ENCODE peak calls at places on chromosomes 7 and 10, in eight cellular contexts. E is heart left ventricle, B is heart right ventricle, H is lower lobe of right lung, C is adrenal gland, J is fibroblast of lung, Z is hepatocyte, A is neural progenitor cell. W is an unnamed sample.

GRCh38 chr7:104723001-104723400 is 291.0 kb upstream of the KMT2E start:
- DNase-seq in E (no peak), B (no peak), H (no peak), C (no peak), J (no peak), Z (no peak), A (no peak), W (no peak)

GRCh38 chr10:48330269-48330668 is 23.8 kb downstream of the MAPK8 start:
- DNase-seq in E (no peak), B (no peak), H (no peak), C (no peak), J (peak; percentile 83), Z (no peak), A (no peak), W (no peak)

GRCh38 chr7:106568680-106569499 is 92.1 kb downstream of the CCDC71L start:
- DNase-seq in E (no peak), B (no peak), H (no peak), C (no peak), J (peak; percentile 93), Z (peak; percentile 24), A (no peak), W (no peak)

GRCh38 chr7:157125376-157126223 is 13.1 kb upstream of the UBE3C start:
- DNase-seq in E (no peak), B (no peak), H (no peak), C (peak; percentile 35), J (no peak), Z (no peak), A (no peak), W (no peak)

GRCh38 chr10:122241836-122242235 is 29.3 kb upstream of the BTBD16 start:
- DNase-seq in E (no peak), B (no peak), H (no peak), C (no peak), J (no peak), Z (no peak), A (no peak), W (no peak)

GRCh38 chr7:101428093-101428866 is 65.6 kb downstream of the COL26A1 start:
- DNase-seq in E (no peak), B (no peak), H (no peak), C (no peak), J (no peak), Z (no peak), A (no peak), W (no peak)

GRCh38 chr10:132265878-132266496 is 41.8 kb downstream of the STK32C start:
- DNase-seq in E (no peak), B (no peak), H (peak; percentile 27), C (no peak), J (peak; percentile 5), Z (no peak), A (no peak), W (no peak)

GRCh38 chr7:43535810-43536585 is 46.9 kb upstream of the STK17A start:
- DNase-seq in E (no peak), B (no peak), H (no peak), C (no peak), J (peak; percentile 94), Z (no peak), A (no peak), W (no peak)

GRCh38 chr10:130713731-130714130 is 577.5 kb downstream of the GLRX3 start:
- DNase-seq in E (no peak), B (no peak), H (no peak), C (no peak), J (no peak), Z (no peak), A (no peak), W (no peak)

GRCh38 chr7:77912293-77912692 is 113.7 kb downstream of the PHTF2 start:
- DNase-seq in E (no peak), B (no peak), H (no peak), C (no peak), J (no peak), Z (no peak), A (no peak), W (no peak)

DNA sequence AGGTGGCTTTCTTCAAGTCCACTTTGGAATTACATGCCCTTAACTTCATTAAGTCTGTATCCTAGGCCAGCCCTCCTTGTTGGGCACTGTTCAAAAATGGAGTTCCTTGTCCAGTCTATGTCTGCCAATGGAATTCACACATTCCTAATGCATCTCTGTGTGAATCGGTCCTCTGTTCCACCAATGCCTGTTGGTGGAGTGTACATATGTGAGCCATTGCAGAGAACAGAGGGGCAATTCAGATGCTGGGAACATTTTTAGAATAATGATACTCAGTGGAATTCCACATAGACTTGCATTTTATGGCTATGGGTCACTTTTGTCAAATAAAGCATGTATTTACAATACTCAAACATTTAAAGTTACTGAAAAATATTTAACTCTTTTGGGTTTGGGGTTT is 108.3 kb downstream of the COL28A1 start:
- DNase-seq in E (no peak), B (no peak), H (no peak), C (no peak), J (no peak), Z (no peak), A (no peak), W (no peak)
- H3K27ac ChIP-seq in E (no peak overlapping the region), B (no peak overlapping the region), H (no peak overlapping the region), C (no peak overlapping the region), J (no peak overlapping the region), Z (no peak overlapping the region), A (no peak overlapping the region), W (no peak overlapping the region)

GRCh38 chr10:71819479-71819878 is 31.6 kb downstream of the PSAP start:
- DNase-seq in E (no peak), B (no peak), H (no peak), C (no peak), J (no peak), Z (no peak), A (no peak), W (no peak)
- H3K4me1 ChIP-seq in E (peaks cover 16% of the 10 kb centered on the region), B (peaks cover 29% of the 10 kb centered on the region), H (peaks cover 21% of the 10 kb centered on the region), C (peaks cover 24% of the 10 kb centered on the region), J (no peaks in the 10 kb centered on the region), Z (no peaks in the 10 kb centered on the region), A (no peaks in the 10 kb centered on the region), W (no peaks in the 10 kb centered on the region)

DNA sequence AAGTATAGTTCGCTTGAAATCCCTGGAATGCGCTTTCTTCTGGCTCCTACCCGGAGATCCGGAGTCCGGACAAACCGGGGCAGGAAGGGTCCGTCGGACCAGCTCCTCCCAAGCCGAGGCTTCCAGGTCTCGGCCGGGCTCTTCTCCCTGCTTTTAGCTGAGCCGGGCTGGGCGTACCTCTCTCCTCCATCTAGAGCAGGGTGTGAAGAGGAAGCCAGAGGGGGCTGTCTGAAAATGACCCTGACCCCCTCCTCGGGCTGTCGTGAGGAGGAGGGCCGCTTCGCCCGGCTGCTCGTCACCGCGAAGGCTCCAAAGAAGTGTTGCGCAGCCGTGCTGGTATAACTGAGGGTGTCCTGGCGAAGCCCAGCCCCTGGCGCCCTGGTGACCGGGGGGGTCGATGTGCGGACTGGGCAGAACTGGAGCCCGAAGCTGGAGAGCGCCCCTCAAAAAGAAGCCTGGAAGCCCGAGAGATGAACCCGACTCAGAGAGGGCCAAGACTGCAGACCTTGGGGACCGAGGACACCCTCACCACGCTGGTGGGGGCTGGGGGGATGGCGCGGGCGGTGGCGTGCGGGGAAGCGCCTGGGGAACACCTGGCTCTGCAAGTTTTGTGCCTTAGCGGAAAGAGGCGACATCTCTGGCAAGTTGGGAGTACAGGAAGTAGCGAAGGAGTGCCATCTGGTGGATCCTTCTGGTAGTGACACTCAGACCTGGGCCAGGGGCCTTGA is 5.7 kb downstream of the KAZALD1 start:
- DNase-seq in E (peak; percentile 71), B (peak; percentile 79), H (peak; percentile 75), C (peak; percentile 92), J (peak; percentile 85), Z (peak; percentile 91), A (peak; percentile 88), W (peak; percentile 86)
- H3K27ac ChIP-seq in E (peak overlapping the region; percentile 73), B (peak overlapping the region; percentile 77), H (peak overlapping the region; percentile 76), C (no peak overlapping the region), J (peak overlapping the region; percentile 56), Z (peak overlapping the region; percentile 95), A (no peak overlapping the region), W (peak overlapping the region; percentile 75)

DNA sequence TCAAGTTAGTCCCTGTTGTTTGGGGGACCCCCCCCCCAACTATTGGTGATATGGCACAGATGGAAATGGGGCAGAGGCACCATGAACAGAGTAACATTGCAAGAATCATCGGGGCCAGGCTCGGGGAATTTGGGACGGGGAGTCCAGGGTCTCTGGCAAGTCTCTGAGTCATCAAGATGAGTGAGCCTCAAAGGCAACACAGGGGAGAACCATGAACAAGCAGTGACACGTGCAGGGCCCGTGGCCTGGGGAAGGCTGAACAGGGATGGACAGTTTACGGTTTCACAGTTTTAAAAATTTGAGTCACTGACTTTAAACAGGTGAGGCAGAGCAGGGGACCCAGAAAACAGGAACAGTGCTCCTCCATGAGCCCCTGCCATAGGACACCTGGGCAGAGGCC is 24.1 kb downstream of the CHST15 start:
- DNase-seq in E (no peak), B (no peak), H (no peak), C (no peak), J (no peak), Z (no peak), A (no peak), W (no peak)
- H3K4me1 ChIP-seq in E (no peaks in the 10 kb centered on the region), B (peaks cover 6% of the 10 kb centered on the region), H (peaks cover 29% of the 10 kb centered on the region), C (peaks cover 15% of the 10 kb centered on the region), J (no peaks in the 10 kb centered on the region), Z (peaks cover 9% of the 10 kb centered on the region), A (peaks cover 40% of the 10 kb centered on the region), W (peaks cover 18% of the 10 kb centered on the region)

GRCh38 chr10:3792710-3793219 is 7.8 kb upstream of the KLF6 start:
- DNase-seq in E (no peak), B (no peak), H (no peak), C (no peak), J (no peak), Z (no peak), A (no peak), W (no peak)
- H3K27ac ChIP-seq in E (no peak overlapping the region), B (no peak overlapping the region), H (no peak overlapping the region), C (no peak overlapping the region), J (no peak overlapping the region), Z (no peak overlapping the region), A (no peak overlapping the region), W (no peak overlapping the region)

DNA sequence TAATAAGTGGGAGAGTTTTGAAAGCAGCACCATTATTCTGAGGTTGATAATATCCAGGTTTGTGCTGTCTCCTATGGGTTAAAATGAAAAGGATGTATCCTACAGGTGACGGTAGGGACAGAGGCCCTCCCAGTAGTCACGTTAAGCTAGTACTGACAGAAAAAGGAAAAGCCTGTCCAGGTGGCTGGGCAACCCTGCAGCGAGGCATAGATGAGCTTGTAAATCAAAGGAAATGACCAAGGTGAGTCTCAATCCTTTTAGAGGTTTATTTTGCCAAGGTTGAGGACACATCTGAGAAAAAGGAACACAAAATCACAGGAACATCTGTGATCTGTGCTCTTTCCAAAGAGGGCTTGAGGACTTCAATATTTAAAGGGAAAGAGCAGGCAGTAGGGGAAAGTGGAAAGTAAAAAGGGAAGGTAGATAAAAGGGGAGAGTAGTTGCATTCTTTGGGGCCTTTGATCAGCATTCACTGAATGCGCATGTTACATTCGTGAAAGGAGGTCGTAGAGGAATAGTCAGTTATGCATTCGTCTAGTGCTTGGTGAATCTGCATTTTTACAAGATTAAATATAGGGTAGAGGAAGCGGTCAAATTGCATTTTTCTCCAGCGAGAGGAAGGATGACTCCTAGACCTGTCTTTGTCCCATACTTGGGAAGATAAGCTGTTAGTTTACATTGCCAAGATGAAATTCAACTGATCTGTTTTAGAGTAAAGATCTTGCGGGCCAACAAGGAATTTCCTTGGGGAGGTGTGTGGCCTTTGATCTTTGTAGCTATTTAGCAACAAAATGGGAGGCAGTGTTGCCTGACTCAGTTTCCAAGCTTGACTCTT is 899 bp upstream of the GSTO1 start:
- DNase-seq in E (no peak), B (no peak), H (no peak), C (no peak), J (no peak), Z (no peak), A (no peak), W (no peak)
- H3K4me1 ChIP-seq in E (peaks cover 12% of the 10 kb centered on the region), B (peaks cover 31% of the 10 kb centered on the region), H (peaks cover 40% of the 10 kb centered on the region), C (peaks cover 27% of the 10 kb centered on the region), J (peaks cover 5% of the 10 kb centered on the region), Z (peaks cover 46% of the 10 kb centered on the region), A (peaks cover 15% of the 10 kb centered on the region), W (no peaks in the 10 kb centered on the region)